ENCODE peak calls at places on chromosomes 1 and 21, in four cellular contexts. S is activated CD4-positive, alpha-beta T cell treated with anti-CD3 and anti-CD28 coated beads, Interleukin-2, amount 50 U/mL, for 48 hours; R is anterior cingulate cortex; I is sigmoid colon. U is an unnamed sample.

GRCh38 chr1:30012455-30013440 is 710.6 kb downstream of the MATN1 start:
- DNase-seq in R (no peak), S (no peak), I (no peak), U (no peak)

GRCh38 chr1:71399594-71399993 is 318.8 kb upstream of the ZRANB2 start:
- DNase-seq in S (no peak), I (no peak), R (no peak), U (no peak)

GRCh38 chr1:232507571-232507970 is 122.4 kb downstream of the SIPA1L2 start:
- DNase-seq in I (no peak), S (no peak), R (no peak), U (no peak)

GRCh38 chr1:168236836-168237611 is 11.2 kb downstream of the SFT2D2 start:
- DNase-seq in I (no peak), S (peak), R (no peak), U (no peak)

GRCh38 chr1:15835205-15835740 is 12.2 kb upstream of the SPEN start:
- DNase-seq in I (no peak), S (no peak), R (no peak), U (peak)

GRCh38 chr1:34688358-34688757 is 66.5 kb upstream of the GJB5 start:
- DNase-seq in I (no peak), R (no peak), S (no peak), U (no peak)

GRCh38 chr21:26093094-26093493 is 77.5 kb downstream of the APP start:
- DNase-seq in R (no peak), S (no peak), I (no peak), U (peak)

GRCh38 chr1:228336308-228337030 is 70.2 kb downstream of the TRIM11 start:
- DNase-seq in S (no peak), I (peak), R (no peak), U (no peak)

GRCh38 chr1:2228684-2229031 is 539 bp downstream of the SKI start:
- DNase-seq in I (no peak), R (no peak), S (peak), U (peak)

GRCh38 chr1:2415801-2416208 is 3.4 kb upstream of the PEX10 start:
- DNase-seq in S (peak), I (no peak), R (no peak), U (no peak)

GRCh38 chr21:35840197-35840799 is 220.0 kb downstream of the SETD4 start:
- DNase-seq in S (peak), I (peak), R (no peak), U (peak)

GRCh38 chr1:225146478-225146877 is 217.0 kb downstream of the DNAH14 start:
- DNase-seq in R (no peak), I (no peak), S (no peak), U (no peak)

GRCh38 chr1:30132602-30133271 is 590.6 kb downstream of the MATN1 start:
- DNase-seq in S (no peak), R (no peak), I (no peak), U (no peak)

GRCh38 chr1:23756676-23757075 is 13.4 kb downstream of the ELOA start:
- DNase-seq in S (no peak), I (no peak), R (no peak), U (no peak)

GRCh38 chr1:160239582-160240299 is 22.6 kb downstream of the DCAF8 start:
- DNase-seq in S (no peak), R (no peak), I (no peak), U (no peak)

GRCh38 chr1:153627797-153628626 is at the start of gene S100A1:
- DNase-seq in R (no peak), S (no peak), I (peak), U (no peak)

GRCh38 chr1:221708076-221708571 is 33.8 kb downstream of the DUSP10 start:
- DNase-seq in S (peak), R (no peak), I (no peak), U (no peak)

GRCh38 chr1:168291222-168291824 is 10.6 kb downstream of the TBX19 start:
- DNase-seq in S (no peak), R (no peak), I (no peak), U (no peak)

GRCh38 chr1:214330240-214330639 is 49.3 kb downstream of the SMYD2 start:
- DNase-seq in S (no peak), R (no peak), I (no peak), U (no peak)

GRCh38 chr1:160284782-160285344 is at the start of gene PEX19:
- DNase-seq in I (peak), R (peak), S (peak), U (peak)

GRCh38 chr1:203628997-203629508 is 2.4 kb downstream of the ATP2B4 start:
- DNase-seq in I (no peak), S (no peak), R (no peak), U (no peak)

GRCh38 chr1:167344112-167344511 is 123.4 kb downstream of the POU2F1 start:
- DNase-seq in S (no peak), R (no peak), I (no peak), U (no peak)

GRCh38 chr1:8455700-8456305 is 137.9 kb downstream of the SLC45A1 start:
- DNase-seq in R (no peak), S (no peak), I (no peak), U (no peak)

GRCh38 chr1:211247921-211248320 is 11.2 kb upstream of the RCOR3 start:
- DNase-seq in I (no peak), R (no peak), S (no peak), U (peak)

GRCh38 chr1:18939398-18940302 is 16.8 kb downstream of the IFFO2 start:
- DNase-seq in I (no peak), R (no peak), S (no peak), U (no peak)

GRCh38 chr1:218510153-218510772 is 165.1 kb downstream of the TGFB2 start:
- DNase-seq in S (no peak), R (no peak), I (no peak), U (no peak)

GRCh38 chr1:232416026-232416568 is 213.8 kb downstream of the SIPA1L2 start:
- DNase-seq in S (no peak), R (no peak), I (no peak), U (no peak)